ENCODE peak calls at places on chromosomes 7 and 10, in five cellular contexts. B is HCT116, P is heart right ventricle, A is caudate nucleus, N is SJCRH30. W is an unnamed sample.

GRCh38 chr7:142690554-142691182 is 58.6 kb upstream of the PRSS1 start:
- DNase-seq in N (no peak), P (no peak), A (no peak), B (no peak), W (no peak)

GRCh38 chr7:51090411-51090810 is 226.2 kb downstream of the COBL start:
- DNase-seq in P (no peak), A (no peak), N (no peak), B (no peak), W (no peak)

GRCh38 chr10:42475168-42476098 is 162.9 kb downstream of the ZNF33B start:
- DNase-seq in P (peak), N (peak), A (peak), B (peak), W (peak)

GRCh38 chr7:99772565-99772964 is 11.4 kb downstream of the CYP3A4 start:
- DNase-seq in A (no peak), P (no peak), B (no peak), N (no peak), W (no peak)

GRCh38 chr10:12733271-12733670 is 268.2 kb downstream of the CCDC3 start:
- DNase-seq in B (no peak), P (no peak), A (no peak), N (no peak), W (no peak)

GRCh38 chr7:85065888-85066485 is 120.9 kb downstream of the SEMA3D start:
- DNase-seq in A (no peak), P (no peak), N (no peak), B (no peak), W (peak)

GRCh38 chr10:11162828-11163599 is 145.3 kb downstream of the CELF2 start:
- DNase-seq in P (peak), B (no peak), A (no peak), N (no peak), W (no peak)

GRCh38 chr10:19952611-19953010 is 136.4 kb downstream of the PLXDC2 start:
- DNase-seq in N (no peak), A (no peak), B (no peak), P (no peak), W (no peak)

GRCh38 chr7:140068033-140068432 is 5.3 kb upstream of the PARP12 start:
- DNase-seq in A (no peak), N (no peak), P (no peak), B (no peak), W (no peak)

DNA sequence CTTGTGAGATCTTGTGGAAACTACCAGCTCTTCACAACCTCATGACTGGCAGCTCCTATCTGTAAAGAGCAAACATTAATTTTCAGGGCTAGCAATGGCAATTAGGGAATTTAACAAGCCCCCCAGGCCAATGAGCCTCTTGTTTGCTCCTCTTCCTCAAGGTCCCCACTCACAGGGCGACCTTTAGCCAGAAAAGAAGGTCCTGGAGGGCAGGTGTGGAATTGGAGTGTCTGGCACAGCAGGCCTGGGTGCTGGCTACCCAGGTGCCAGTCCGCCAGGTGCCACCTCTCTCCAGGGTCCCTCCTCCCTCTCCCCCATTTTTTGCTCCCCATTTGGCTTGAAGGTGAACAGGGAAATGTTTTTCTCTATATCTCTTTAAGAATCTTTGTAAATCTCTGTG is 1.9 kb upstream of the CEP55 start:
- DNase-seq in N (no peak), A (no peak), B (no peak), P (no peak), W (no peak)
- H3K27ac ChIP-seq in N (no peak), A (no peak), B (no peak), P (no peak), W (no peak)

GRCh38 chr7:35721288-35721687 is 26.4 kb upstream of the HERPUD2 start:
- DNase-seq in B (no peak), P (no peak), A (no peak), N (no peak), W (no peak)
- H3K27ac ChIP-seq in B (no peak), P (no peak), A (peak), N (no peak), W (no peak)

DNA sequence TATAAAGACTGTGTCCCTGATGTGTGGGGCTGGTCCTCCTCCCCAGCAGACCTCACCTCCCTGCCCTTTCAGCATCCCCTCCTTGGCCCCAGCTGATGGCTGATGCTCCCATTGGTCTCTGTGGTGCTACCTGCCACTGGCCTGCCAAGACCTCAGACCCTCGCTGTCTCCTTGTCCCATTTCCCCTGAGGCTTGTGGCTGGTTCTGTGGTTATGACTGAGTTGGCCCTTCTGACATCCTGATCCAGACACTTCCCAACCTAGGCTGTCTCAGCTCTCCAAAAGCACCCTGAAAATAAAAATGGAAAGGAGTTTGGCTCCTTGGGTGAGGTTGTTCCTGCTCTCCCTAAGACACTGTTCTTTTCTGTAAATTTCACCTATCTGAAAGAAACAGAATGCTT is 214.2 kb downstream of the RPS24 start:
- DNase-seq in N (no peak), B (no peak), A (no peak), P (no peak), W (no peak)
- H3K27ac ChIP-seq in N (no peak), B (no peak), A (no peak), P (no peak), W (no peak)

GRCh38 chr10:101837753-101838152 is 5.8 kb downstream of the KCNIP2 start:
- DNase-seq in P (no peak), N (no peak), A (no peak), B (no peak), W (no peak)
- H3K27ac ChIP-seq in P (no peak), N (no peak), A (no peak), B (no peak), W (peak)

GRCh38 chr7:557556-557877 is 37.9 kb upstream of the PDGFA start:
- DNase-seq in B (no peak), N (no peak), A (no peak), P (no peak), W (no peak)

GRCh38 chr7:556427-556826 is 36.8 kb upstream of the PDGFA start:
- DNase-seq in P (no peak), B (no peak), A (no peak), N (no peak), W (no peak)

GRCh38 chr7:559396-559705 is 39.7 kb upstream of the PDGFA start:
- DNase-seq in A (no peak), N (no peak), P (no peak), B (no peak), W (no peak)

GRCh38 chr7:555551-556160 is 36.0 kb upstream of the PDGFA start:
- DNase-seq in B (no peak), A (no peak), N (no peak), P (no peak), W (no peak)

GRCh38 chr7:556837-557555 is 37.4 kb upstream of the PDGFA start:
- DNase-seq in A (no peak), B (no peak), N (no peak), P (no peak), W (no peak)
- H3K27ac ChIP-seq in A (no peak), B (no peak), N (no peak), P (peak), W (no peak)

GRCh38 chr10:133394064-133394663 is at the start of gene MTG1:
- DNase-seq in A (peak), P (peak), B (peak), N (peak), W (peak)
- H3K27ac ChIP-seq in A (peak), P (peak), B (peak), N (peak), W (peak)

DNA sequence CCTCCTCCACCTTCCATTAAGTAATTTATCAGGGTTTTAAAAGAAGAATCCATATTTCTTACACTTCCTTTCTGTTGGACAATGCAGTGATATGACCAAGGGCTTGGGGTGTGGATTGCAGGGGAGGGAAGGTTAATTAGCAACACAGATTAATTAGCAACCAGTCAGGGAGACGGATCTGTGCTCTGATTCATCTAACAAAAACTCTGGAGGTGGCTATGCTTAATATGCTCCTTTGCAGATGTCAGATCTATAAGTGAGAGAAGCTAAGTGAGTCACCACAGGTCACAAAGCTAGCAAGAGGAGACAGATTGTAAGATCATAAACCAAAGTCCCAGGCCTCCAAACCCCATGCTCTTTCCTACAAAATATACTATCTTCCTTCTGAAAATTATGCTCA is 178.8 kb upstream of the ITGB1 start:
- DNase-seq in P (no peak), B (peak), A (no peak), N (no peak), W (no peak)
- H3K27ac ChIP-seq in P (no peak), B (peak), A (peak), N (peak), W (no peak)